ENCODE peak calls at places on chromosomes 12 and 14, in four cellular contexts. V is aorta; J is head of caudate nucleus; A is CD8-positive, alpha-beta T cell. B is an unnamed sample.

GRCh38 chr12:120662879-120663278 is 22.5 kb downstream of the CABP1 start:
- DNase-seq in V (no peak), J (no peak), A (no peak), B (no peak)

GRCh38 chr12:6970096-6970527 is 352 bp downstream of the PHB2 start:
- DNase-seq in V (no peak), J (no peak), A (no peak), B (no peak)

GRCh38 chr12:2936301-2936700 is 22.9 kb upstream of the TEAD4 start:
- DNase-seq in V (peak; percentile 55), J (no peak), A (no peak), B (no peak)

GRCh38 chr12:6772331-6772695 is at the start of gene LAG3:
- DNase-seq in V (no peak), J (no peak), A (no peak), B (no peak)

GRCh38 chr14:64465856-64466554 is 706 bp downstream of the AKAP5 start:
- DNase-seq in V (no peak), J (peak; percentile 40), A (no peak), B (peak; percentile 69)

GRCh38 chr12:22299294-22299912 is 35.1 kb downstream of the ST8SIA1 start:
- DNase-seq in V (no peak), J (no peak), A (no peak), B (peak; percentile 58)

GRCh38 chr12:98559666-98560065 is 33.8 kb upstream of the SLC25A3 start:
- DNase-seq in V (no peak), J (peak; percentile 56), A (no peak), B (no peak)

GRCh38 chr14:78107171-78107570 is 63.0 kb upstream of the NRXN3 start:
- DNase-seq in V (no peak), J (no peak), A (no peak), B (no peak)

GRCh38 chr14:101331141-101331525 is 230.2 kb upstream of the DIO3 start:
- DNase-seq in V (no peak), J (no peak), A (no peak), B (no peak)